ENCODE peak calls at places on chromosomes 13 and 19, in seven cellular contexts. Z, S, Q, E, V, W and N are unnamed samples.

GRCh38 chr13:78595819-78596700 is 7.3 kb downstream of the POU4F1 start:
- DNase-seq in Z (no peak), S (no peak), Q (peak; percentile 43), E (no peak), V (no peak), W (no peak), N (peak; percentile 10)

GRCh38 chr19:28234637-28235036 is 978.3 kb downstream of the UQCRFS1 start:
- DNase-seq in Z (no peak), S (no peak), Q (no peak), E (no peak), V (no peak), W (no peak), N (no peak)

GRCh38 chr13:44767257-44767656 is 191.1 kb upstream of the TSC22D1 start:
- DNase-seq in Z (no peak), S (no peak), Q (no peak), E (no peak), V (no peak), W (no peak), N (no peak)

GRCh38 chr13:111210945-111211469 is 95.9 kb downstream of the ARHGEF7 start:
- DNase-seq in Z (no peak), S (no peak), Q (no peak), E (no peak), V (no peak), W (no peak), N (no peak)

GRCh38 chr13:48222358-48223015 is 10.5 kb upstream of the ITM2B start:
- DNase-seq in Z (no peak), S (no peak), Q (peak; percentile 87), E (no peak), V (no peak), W (no peak), N (no peak)

GRCh38 chr13:109790071-109790470 is 3.7 kb upstream of the IRS2 start:
- DNase-seq in Z (no peak), S (no peak), Q (peak; percentile 19), E (no peak), V (no peak), W (no peak), N (no peak)

GRCh38 chr19:46678110-46678732 is 17.2 kb upstream of the DACT3 start:
- DNase-seq in Z (peak; percentile 53), S (peak; percentile 52), Q (no peak), E (peak; percentile 41), V (no peak), W (no peak), N (no peak)

GRCh38 chr13:74675185-74675584 is 541.0 kb upstream of the KLF12 start:
- DNase-seq in Z (no peak), S (no peak), Q (no peak), E (no peak), V (no peak), W (no peak), N (no peak)

GRCh38 chr13:112161441-112162301 is 94.7 kb downstream of the SOX1 start:
- DNase-seq in Z (no peak), S (no peak), Q (no peak), E (no peak), V (no peak), W (no peak), N (no peak)

GRCh38 chr13:22848539-22849052 is 332.2 kb upstream of the SGCG start:
- DNase-seq in Z (no peak), S (no peak), Q (no peak), E (no peak), V (no peak), W (no peak), N (no peak)

GRCh38 chr19:44588753-44589112 is 24.6 kb upstream of the IGSF23 start:
- DNase-seq in Z (no peak), S (no peak), Q (no peak), E (no peak), V (no peak), W (no peak), N (no peak)

GRCh38 chr13:66362485-66362884 is 867.7 kb downstream of the PCDH9 start:
- DNase-seq in Z (no peak), S (no peak), Q (no peak), E (no peak), V (no peak), W (no peak), N (no peak)

GRCh38 chr19:42092350-42092749 is 16.4 kb downstream of the ZNF574 start:
- DNase-seq in Z (peak; percentile 25), S (no peak), Q (peak; percentile 49), E (peak; percentile 18), V (peak; percentile 80), W (no peak), N (peak; percentile 42)

GRCh38 chr13:32720026-32720425 is 133.8 kb downstream of the PDS5B start:
- DNase-seq in Z (no peak), S (no peak), Q (no peak), E (no peak), V (no peak), W (no peak), N (no peak)

GRCh38 chr13:111270126-111270525 is 50.3 kb upstream of the TEX29 start:
- DNase-seq in Z (no peak), S (no peak), Q (no peak), E (no peak), V (no peak), W (no peak), N (no peak)

GRCh38 chr13:40706439-40706838 is 40.0 kb upstream of the FOXO1 start:
- DNase-seq in Z (no peak), S (no peak), Q (no peak), E (no peak), V (no peak), W (no peak), N (no peak)

GRCh38 chr19:49017666-49018351 is 918 bp upstream of the LHB start:
- DNase-seq in Z (peak; percentile 55), S (peak; percentile 49), Q (peak; percentile 49), E (peak; percentile 49), V (peak; percentile 51), W (no peak), N (peak; percentile 80)

GRCh38 chr19:4140237-4140711 is 13.2 kb upstream of the CREB3L3 start:
- DNase-seq in Z (no peak), S (no peak), Q (peak; percentile 70), E (no peak), V (peak; percentile 75), W (peak; percentile 61), N (peak; percentile 33)

GRCh38 chr13:44212633-44213387 is 160.8 kb upstream of the SERP2 start:
- DNase-seq in Z (no peak), S (no peak), Q (no peak), E (no peak), V (no peak), W (peak; percentile 52), N (peak; percentile 48)

GRCh38 chr13:113980489-113981064 is 6.7 kb upstream of the C13orf46 start:
- DNase-seq in Z (no peak), S (no peak), Q (no peak), E (no peak), V (no peak), W (no peak), N (no peak)

GRCh38 chr13:75721307-75721706 is 85.2 kb downstream of the LMO7 start:
- DNase-seq in Z (no peak), S (no peak), Q (no peak), E (no peak), V (no peak), W (no peak), N (no peak)

GRCh38 chr19:33302974-33303790 is 848 bp upstream of the CEBPA start:
- DNase-seq in Z (no peak), S (no peak), Q (no peak), E (no peak), V (no peak), W (no peak), N (no peak)

GRCh38 chr13:25397763-25398162 is 26.0 kb downstream of the ATP8A2 start:
- DNase-seq in Z (no peak), S (no peak), Q (no peak), E (no peak), V (no peak), W (no peak), N (no peak)

GRCh38 chr19:14004619-14005380 is 1.3 kb downstream of the RFX1 start:
- DNase-seq in Z (no peak), S (no peak), Q (peak; percentile 100), E (no peak), V (no peak), W (no peak), N (no peak)

GRCh38 chr19:36028313-36029041 is 4.2 kb downstream of the CLIP3 start:
- DNase-seq in Z (no peak), S (no peak), Q (no peak), E (no peak), V (no peak), W (no peak), N (no peak)

GRCh38 chr13:25462301-25463125 is 90.7 kb downstream of the ATP8A2 start:
- DNase-seq in Z (no peak), S (no peak), Q (no peak), E (no peak), V (no peak), W (no peak), N (no peak)

GRCh38 chr19:13337181-13337580 is 169.1 kb downstream of the CACNA1A start:
- DNase-seq in Z (no peak), S (no peak), Q (no peak), E (no peak), V (no peak), W (no peak), N (no peak)

GRCh38 chr19:48967346-48968178 is 2.5 kb downstream of the FTL start:
- DNase-seq in Z (no peak), S (no peak), Q (peak; percentile 100), E (no peak), V (no peak), W (peak; percentile 69), N (no peak)

GRCh38 chr13:99450416-99450815 is 50.9 kb upstream of the TM9SF2 start:
- DNase-seq in Z (no peak), S (no peak), Q (peak; percentile 23), E (no peak), V (no peak), W (no peak), N (no peak)

GRCh38 chr19:48842744-48843162 is 6.5 kb upstream of the HSD17B14 start:
- DNase-seq in Z (peak; percentile 15), S (peak; percentile 37), Q (peak; percentile 26), E (peak; percentile 37), V (peak; percentile 67), W (peak; percentile 44), N (peak; percentile 60)

GRCh38 chr13:38951525-38952313 is 38.9 kb downstream of the STOML3 start:
- DNase-seq in Z (no peak), S (no peak), Q (no peak), E (no peak), V (no peak), W (no peak), N (no peak)

GRCh38 chr13:22243519-22244197 is 572.8 kb downstream of the FGF9 start:
- DNase-seq in Z (no peak), S (no peak), Q (no peak), E (no peak), V (no peak), W (no peak), N (no peak)

GRCh38 chr19:51394045-51394836 is 3.9 kb upstream of the C19orf84 start:
- DNase-seq in Z (peak; percentile 70), S (peak; percentile 81), Q (peak; percentile 100), E (peak; percentile 77), V (peak; percentile 100), W (peak; percentile 97), N (peak; percentile 99)

GRCh38 chr19:48926909-48927308 is 6.6 kb upstream of the DHDH start:
- DNase-seq in Z (no peak), S (no peak), Q (peak; percentile 53), E (no peak), V (no peak), W (no peak), N (no peak)

GRCh38 chr19:10719466-10719961 is 1.6 kb downstream of the DNM2 start:
- DNase-seq in Z (no peak), S (no peak), Q (peak; percentile 81), E (no peak), V (no peak), W (no peak), N (no peak)